ENCODE peak calls at places on chromosomes 4 and X, in four cellular contexts. Q is OCI-LY7, O is amygdala, D is endothelial cell. L is an unnamed sample.

GRCh38 chrX:65463550-65463949 is 71.0 kb downstream of the LAS1L start:
- DNase-seq in D (no peak), O (no peak), Q (no peak), L (no peak)

GRCh38 chr4:37976991-37977470 is 16.8 kb downstream of the PTTG2 start:
- DNase-seq in O (peak), D (peak), Q (peak), L (peak)

GRCh38 chr4:46404961-46405360 is 15.0 kb upstream of the GABRA2 start:
- DNase-seq in Q (no peak), O (no peak), D (no peak), L (peak)

GRCh38 chr4:43330288-43330687 is 437.8 kb downstream of the GRXCR1 start:
- DNase-seq in O (no peak), D (no peak), Q (no peak), L (no peak)

GRCh38 chrX:50067435-50068292 is 133.1 kb downstream of the AKAP4 start:
- DNase-seq in O (no peak), D (peak), Q (no peak), L (peak)

GRCh38 chr4:173516621-173517612 is 13.1 kb downstream of the HAND2 start:
- DNase-seq in O (no peak), Q (no peak), D (no peak), L (no peak)

GRCh38 chr4:16075975-16076757 is 7.7 kb downstream of the PROM1 start:
- DNase-seq in Q (no peak), D (no peak), O (no peak), L (no peak)

GRCh38 chr4:87066403-87067119 is 131.8 kb downstream of the AFF1 start:
- DNase-seq in Q (no peak), D (no peak), O (no peak), L (no peak)

GRCh38 chrX:136176399-136176825 is 29.1 kb downstream of the FHL1 start:
- DNase-seq in D (no peak), O (no peak), Q (no peak), L (no peak)

GRCh38 chr4:154292589-154292988 is 199.0 kb downstream of the DCHS2 start:
- DNase-seq in O (no peak), Q (peak), D (no peak), L (no peak)

GRCh38 chr4:1802151-1802715 is 9.1 kb downstream of the FGFR3 start:
- DNase-seq in Q (no peak), O (no peak), D (no peak), L (no peak)

GRCh38 chrX:72662020-72662747 is 51.9 kb downstream of the PHKA1 start:
- DNase-seq in O (no peak), D (no peak), Q (no peak), L (no peak)

GRCh38 chr4:147108409-147108808 is 162.7 kb upstream of the TTC29 start:
- DNase-seq in D (no peak), O (no peak), Q (no peak), L (no peak)

GRCh38 chrX:51332188-51332942 is at the start of gene NUDT10:
- DNase-seq in Q (no peak), D (peak), O (peak), L (peak)

GRCh38 chrX:122219735-122220134 is 964.3 kb upstream of the GRIA3 start:
- DNase-seq in D (no peak), O (no peak), Q (no peak), L (no peak)

GRCh38 chr4:138982754-138983153 is 32.8 kb upstream of the NOCT start:
- DNase-seq in Q (no peak), O (no peak), D (no peak), L (no peak)

GRCh38 chr4:156294577-156294976 is 340.9 kb upstream of the CTSO start:
- DNase-seq in Q (no peak), O (no peak), D (peak), L (no peak)

GRCh38 chr4:141352328-141352727 is 131.6 kb downstream of the ZNF330 start:
- DNase-seq in O (no peak), D (no peak), Q (no peak), L (no peak)

GRCh38 chrX:153794897-153795816 is 689 bp downstream of the SSR4 start:
- DNase-seq in O (no peak), D (no peak), Q (peak), L (no peak)

GRCh38 chr4:82043809-82044137 is 330.0 kb downstream of the HNRNPD start:
- DNase-seq in O (no peak), Q (no peak), D (no peak), L (no peak)

GRCh38 chr4:2785613-2786012 is 7.3 kb upstream of the SH3BP2 start:
- DNase-seq in D (no peak), Q (peak), O (no peak), L (peak)

GRCh38 chrX:46381630-46382029 is 163.6 kb downstream of the ZNF674 start:
- DNase-seq in D (peak), Q (peak), O (no peak), L (peak)

GRCh38 chrX:20271730-20272129 is 5.0 kb upstream of the RPS6KA3 start:
- DNase-seq in D (no peak), O (no peak), Q (no peak), L (no peak)

GRCh38 chrX:1391370-1391706 is 575 bp downstream of the SLC25A6 start:
- DNase-seq in D (peak), O (no peak), Q (no peak), L (peak)

L was measured in T47D.